ENCODE peak calls at places on chromosomes 7 and 10, in four cellular contexts. One of them, this sample, is unnamed. For H3K4me1, the result is how much of the 10 kb centered on the place peaks cover.

GRCh38 chr7:49721441-49721840 is 52.0 kb upstream of the VWC2 start:
- DNase-seq in psoas muscle: no peak
- DNase-seq in adrenal gland: no peak
- DNase-seq in A549: no peak
- DNase-seq in this sample: no peak

GRCh38 chr7:43905954-43906326 is 456 bp downstream of the URGCP start:
- DNase-seq in psoas muscle: peak
- DNase-seq in adrenal gland: peak
- DNase-seq in A549: peak
- DNase-seq in this sample: peak

GRCh38 chr10:83983578-83984255 is 155.6 kb upstream of the GHITM start:
- DNase-seq in psoas muscle: no peak
- DNase-seq in adrenal gland: peak
- DNase-seq in A549: peak
- DNase-seq in this sample: no peak

GRCh38 chr10:100895346-100895745 is 17.4 kb upstream of the SLF2 start:
- DNase-seq in psoas muscle: no peak
- DNase-seq in adrenal gland: no peak
- DNase-seq in A549: peak
- DNase-seq in this sample: no peak

GRCh38 chr10:45461034-45461433 is 87.0 kb downstream of the ALOX5 start:
- DNase-seq in psoas muscle: no peak
- DNase-seq in adrenal gland: no peak
- DNase-seq in A549: no peak
- DNase-seq in this sample: no peak

GRCh38 chr10:33434948-33435347 is 100.5 kb upstream of the NRP1 start:
- DNase-seq in psoas muscle: no peak
- DNase-seq in adrenal gland: no peak
- DNase-seq in A549: no peak
- DNase-seq in this sample: no peak

GRCh38 chr7:42617781-42618457 is 294.0 kb downstream of the C7orf25 start:
- DNase-seq in psoas muscle: no peak
- DNase-seq in adrenal gland: no peak
- DNase-seq in A549: no peak
- DNase-seq in this sample: no peak

GRCh38 chr10:119896937-119897336 is 4.4 kb downstream of the SEC23IP start:
- DNase-seq in psoas muscle: peak
- DNase-seq in adrenal gland: peak
- DNase-seq in A549: peak
- DNase-seq in this sample: peak

GRCh38 chr10:88346151-88346977 is 236.8 kb downstream of the RNLS start:
- DNase-seq in psoas muscle: no peak
- DNase-seq in adrenal gland: no peak
- DNase-seq in A549: peak
- DNase-seq in this sample: no peak

GRCh38 chr7:118648002-118648401 is 423.5 kb downstream of the ANKRD7 start:
- DNase-seq in psoas muscle: no peak
- DNase-seq in adrenal gland: no peak
- DNase-seq in A549: no peak
- DNase-seq in this sample: no peak

GRCh38 chr7:118352854-118353453 is 128.4 kb downstream of the ANKRD7 start:
- DNase-seq in psoas muscle: no peak
- DNase-seq in adrenal gland: no peak
- DNase-seq in A549: peak
- DNase-seq in this sample: no peak

GRCh38 chr7:27842851-27843250 is 102.9 kb downstream of the TAX1BP1 start:
- DNase-seq in psoas muscle: no peak
- DNase-seq in adrenal gland: no peak
- DNase-seq in A549: no peak
- DNase-seq in this sample: no peak

GRCh38 chr7:816300-816750 is 16.0 kb upstream of the SUN1 start:
- DNase-seq in psoas muscle: peak
- DNase-seq in adrenal gland: peak
- DNase-seq in A549: peak
- DNase-seq in this sample: peak
- H3K4me1 ChIP-seq in psoas muscle: half or more
- H3K4me1 ChIP-seq in adrenal gland: half or more
- H3K4me1 ChIP-seq in A549: under half
- H3K4me1 ChIP-seq in this sample: under half

GRCh38 chr10:79378383-79378646 is 31.0 kb downstream of the PPIF start:
- DNase-seq in psoas muscle: no peak
- DNase-seq in adrenal gland: no peak
- DNase-seq in A549: no peak
- DNase-seq in this sample: no peak
- TF ChIP-seq CTCF in psoas muscle: no peak
- TF ChIP-seq CTCF in adrenal gland: no peak
- TF ChIP-seq CTCF in A549: no peak
- TF ChIP-seq CTCF in this sample: no peak

GRCh38 chr7:122298618-122299017 is 5.9 kb downstream of the FEZF1 start:
- DNase-seq in psoas muscle: no peak
- DNase-seq in adrenal gland: no peak
- DNase-seq in A549: no peak
- DNase-seq in this sample: no peak

GRCh38 chr7:122299624-122299934 is 5.0 kb downstream of the FEZF1 start:
- DNase-seq in psoas muscle: no peak
- DNase-seq in adrenal gland: no peak
- DNase-seq in A549: no peak
- DNase-seq in this sample: no peak

GRCh38 chr7:122300607-122301079 is 3.9 kb downstream of the FEZF1 start:
- DNase-seq in psoas muscle: no peak
- DNase-seq in adrenal gland: no peak
- DNase-seq in A549: no peak
- DNase-seq in this sample: peak

GRCh38 chr7:122301291-122301690 is 3.3 kb downstream of the FEZF1 start:
- DNase-seq in psoas muscle: no peak
- DNase-seq in adrenal gland: no peak
- DNase-seq in A549: no peak
- DNase-seq in this sample: no peak

DNA sequence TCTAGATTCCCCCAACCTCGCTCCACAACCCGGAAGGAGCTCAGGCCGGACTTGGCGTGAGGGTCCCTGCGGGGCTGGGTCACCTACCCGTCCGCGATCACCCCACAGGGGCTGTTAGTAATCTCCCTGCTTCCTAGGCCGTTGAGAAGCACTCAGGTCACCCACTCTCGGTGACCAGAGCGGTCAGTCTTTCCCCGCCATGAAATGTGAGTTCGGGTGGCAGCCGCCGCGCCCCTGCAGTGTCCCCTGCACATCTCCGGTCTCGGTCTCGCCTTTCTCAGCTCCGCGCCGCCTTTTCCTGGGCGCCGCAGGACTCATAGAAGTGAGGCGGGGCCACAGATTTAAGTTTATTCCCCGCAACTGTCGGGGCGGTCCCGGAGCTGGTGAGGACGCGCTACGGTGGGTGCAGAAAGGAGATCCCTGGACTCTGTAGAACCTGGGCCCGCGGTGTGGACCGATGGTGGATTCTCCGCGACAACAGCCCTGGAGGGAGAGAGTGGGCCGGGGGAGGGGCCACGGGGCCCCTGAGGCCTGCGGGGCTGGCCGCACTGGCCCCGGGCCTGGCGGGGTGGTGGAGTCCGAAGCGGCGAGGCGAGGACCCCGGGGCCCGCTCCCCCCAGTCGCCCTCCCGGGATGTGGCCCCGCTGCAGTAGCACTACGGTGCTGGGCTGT is 4.5 kb downstream of the FEZF1 start:
- DNase-seq in psoas muscle: no peak
- DNase-seq in adrenal gland: no peak
- DNase-seq in A549: no peak
- DNase-seq in this sample: no peak
- H3K4me3 ChIP-seq in psoas muscle: peak
- H3K4me3 ChIP-seq in adrenal gland: no peak
- H3K4me3 ChIP-seq in A549: no peak
- H3K4me3 ChIP-seq in this sample: no peak

DNA sequence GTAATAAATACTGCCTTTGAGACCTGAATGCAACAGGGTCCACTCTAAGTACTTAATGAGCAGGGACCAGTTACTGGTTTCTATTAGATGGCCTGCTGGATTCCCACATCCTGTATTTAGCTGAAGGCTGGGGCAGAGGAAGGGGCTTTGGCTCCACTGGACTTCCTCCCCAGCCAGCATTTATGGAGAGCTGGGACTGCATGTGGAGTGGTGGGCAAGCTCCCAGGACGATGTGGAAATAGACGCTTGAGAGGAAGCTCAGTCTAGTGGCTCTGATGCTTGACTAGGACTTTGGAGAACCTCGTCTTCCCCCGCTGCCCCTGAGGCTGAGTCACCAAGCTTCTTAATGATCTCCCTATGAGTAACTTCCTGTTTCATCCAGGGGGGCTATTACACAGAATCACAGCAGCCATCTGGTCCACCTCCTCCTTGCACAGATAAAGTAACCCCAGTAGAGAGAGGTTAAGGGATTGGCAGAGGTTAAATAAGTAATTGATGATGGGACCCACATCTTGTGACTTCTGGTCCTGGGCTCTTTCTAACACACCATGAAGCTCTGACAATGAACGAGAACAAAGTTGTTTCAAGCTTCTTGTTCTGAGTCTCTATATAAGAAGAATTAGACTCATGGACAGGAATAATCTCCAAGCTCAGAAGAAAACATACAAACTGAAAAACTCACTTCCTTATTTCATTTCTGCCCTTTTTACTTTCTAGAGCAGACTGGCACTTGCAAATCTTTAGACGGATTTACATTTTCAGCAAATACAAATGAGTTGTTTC is 126.2 kb downstream of the PRPF18 start:
- DNase-seq in psoas muscle: peak
- DNase-seq in adrenal gland: peak
- DNase-seq in A549: peak
- DNase-seq in this sample: peak
- H3K4me1 ChIP-seq in psoas muscle: under half
- H3K4me1 ChIP-seq in adrenal gland: under half
- H3K4me1 ChIP-seq in A549: under half
- H3K4me1 ChIP-seq in this sample: under half

DNA sequence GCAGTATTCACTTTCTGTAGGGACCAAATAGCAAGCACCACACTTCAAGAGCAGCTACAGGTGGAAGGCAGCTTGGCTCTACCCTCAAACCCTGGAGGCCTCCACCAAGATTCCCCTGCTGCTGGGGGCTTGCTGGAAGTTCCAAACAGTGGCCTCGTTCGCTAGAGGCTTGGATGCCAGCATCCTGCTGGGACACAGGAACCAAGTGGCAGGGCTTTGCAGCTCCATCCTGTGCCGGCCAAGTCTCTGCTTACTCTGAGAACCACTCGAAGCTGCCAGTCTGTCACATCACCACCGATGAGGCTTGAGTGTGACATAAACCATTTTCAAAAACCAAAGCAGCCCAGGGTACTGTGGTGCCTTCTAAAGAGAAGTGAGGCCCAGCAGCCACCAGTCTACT is 69.2 kb upstream of the UNC5B start:
- DNase-seq in psoas muscle: no peak
- DNase-seq in adrenal gland: no peak
- DNase-seq in A549: no peak
- DNase-seq in this sample: no peak
- TF ChIP-seq CTCF in psoas muscle: no peak
- TF ChIP-seq CTCF in adrenal gland: no peak
- TF ChIP-seq CTCF in A549: no peak
- TF ChIP-seq CTCF in this sample: no peak

GRCh38 chr10:61986357-61986756 is 84.9 kb downstream of the ARID5B start:
- DNase-seq in psoas muscle: no peak
- DNase-seq in adrenal gland: no peak
- DNase-seq in A549: no peak
- DNase-seq in this sample: no peak
- H3K4me3 ChIP-seq in psoas muscle: no peak
- H3K4me3 ChIP-seq in adrenal gland: no peak
- H3K4me3 ChIP-seq in A549: no peak
- H3K4me3 ChIP-seq in this sample: no peak

GRCh38 chr10:132238371-132239125 is 51.8 kb downstream of the DPYSL4 start:
- DNase-seq in psoas muscle: no peak
- DNase-seq in adrenal gland: no peak
- DNase-seq in A549: no peak
- DNase-seq in this sample: no peak

GRCh38 chr10:132239126-132240031 is 52.6 kb downstream of the DPYSL4 start:
- DNase-seq in psoas muscle: no peak
- DNase-seq in adrenal gland: no peak
- DNase-seq in A549: no peak
- DNase-seq in this sample: no peak

GRCh38 chr10:132241496-132241895 is 54.7 kb downstream of the DPYSL4 start:
- DNase-seq in psoas muscle: no peak
- DNase-seq in adrenal gland: no peak
- DNase-seq in A549: no peak
- DNase-seq in this sample: no peak

GRCh38 chr10:132240581-132240980 is 53.8 kb downstream of the DPYSL4 start:
- DNase-seq in psoas muscle: no peak
- DNase-seq in adrenal gland: no peak
- DNase-seq in A549: no peak
- DNase-seq in this sample: no peak

DNA sequence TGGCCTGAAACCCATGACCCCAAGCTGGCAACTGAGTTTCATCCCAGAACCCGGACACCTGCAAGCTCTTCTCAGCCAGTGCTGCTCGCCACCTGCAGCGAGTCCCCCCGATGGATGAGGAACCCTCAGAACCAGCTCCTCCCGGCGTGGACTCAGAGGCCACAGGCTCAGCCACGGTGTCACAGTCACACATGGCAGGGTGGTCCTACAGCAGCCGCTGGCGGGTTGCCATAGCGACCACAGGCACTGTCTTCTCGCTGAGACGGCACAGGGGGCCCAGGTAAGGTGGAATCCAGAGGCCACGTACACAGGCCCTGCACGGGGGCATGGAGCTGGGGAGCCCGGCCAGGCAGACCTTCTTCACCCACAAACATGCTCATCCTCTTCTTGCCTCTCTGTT is 53.4 kb downstream of the DPYSL4 start:
- DNase-seq in psoas muscle: no peak
- DNase-seq in adrenal gland: no peak
- DNase-seq in A549: no peak
- DNase-seq in this sample: no peak
- H3K4me1 ChIP-seq in psoas muscle: under half
- H3K4me1 ChIP-seq in adrenal gland: under half
- H3K4me1 ChIP-seq in A549: under half
- H3K4me1 ChIP-seq in this sample: under half

GRCh38 chr7:70568674-70569334 is 563.1 kb upstream of the GALNT17 start:
- DNase-seq in psoas muscle: peak
- DNase-seq in adrenal gland: peak
- DNase-seq in A549: no peak
- DNase-seq in this sample: no peak
- TF ChIP-seq CTCF in psoas muscle: no peak
- TF ChIP-seq CTCF in adrenal gland: no peak
- TF ChIP-seq CTCF in A549: no peak
- TF ChIP-seq CTCF in this sample: no peak

DNA sequence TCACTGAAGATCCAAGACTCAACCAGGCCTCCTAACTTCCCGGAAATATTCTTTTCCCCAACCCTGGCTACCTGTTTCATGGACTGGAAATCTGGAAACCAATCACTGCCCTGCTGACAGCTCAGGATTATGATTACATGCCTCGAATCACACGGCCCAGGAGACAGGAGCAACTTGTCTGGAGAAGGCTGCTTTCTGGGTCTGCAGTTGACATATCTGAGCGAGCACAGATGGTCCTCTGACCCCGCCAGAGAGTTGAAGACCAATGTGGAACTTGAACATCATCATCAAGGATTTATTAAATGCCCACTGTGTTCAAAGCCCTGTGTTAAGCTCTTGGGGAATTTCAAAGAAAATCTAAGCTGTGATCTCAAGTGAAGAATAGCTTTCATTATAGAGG is 113.9 kb downstream of the PIP4K2A start:
- DNase-seq in psoas muscle: no peak
- DNase-seq in adrenal gland: no peak
- DNase-seq in A549: no peak
- DNase-seq in this sample: no peak
- H3K4me3 ChIP-seq in psoas muscle: no peak
- H3K4me3 ChIP-seq in adrenal gland: no peak
- H3K4me3 ChIP-seq in A549: no peak
- H3K4me3 ChIP-seq in this sample: no peak